ENCODE peak calls at places on chromosomes 13 and 19, in seven cellular contexts. X is breast epithelium; L is CD4-positive, alpha-beta memory T cell; G is esophagus squamous epithelium; N is HAP-1; Y is spleen; R is transverse colon. O is an unnamed sample.

GRCh38 chr13:27104606-27105005 is 67.0 kb downstream of the USP12 start:
- DNase-seq in X (no peak), L (no peak), G (no peak), N (no peak), Y (no peak), R (no peak), O (no peak)

GRCh38 chr19:44800461-44800860 is 8.4 kb upstream of the BCAM start:
- DNase-seq in X (peak; percentile 72), L (peak; percentile 73), G (no peak), N (peak; percentile 96), Y (peak; percentile 94), R (peak; percentile 88), O (peak; percentile 91)

GRCh38 chr13:31067416-31068118 is 94.1 kb downstream of the HSPH1 start:
- DNase-seq in X (no peak), L (no peak), G (no peak), N (no peak), Y (no peak), R (no peak), O (no peak)

GRCh38 chr13:99190147-99190985 is 10.3 kb upstream of the UBAC2 start:
- DNase-seq in X (no peak), L (no peak), G (no peak), N (no peak), Y (no peak), R (no peak), O (no peak)

GRCh38 chr19:36837902-36838783 is at the start of gene ZNF790:
- DNase-seq in X (peak; percentile 77), L (peak; percentile 88), G (peak; percentile 64), N (peak; percentile 89), Y (peak; percentile 93), R (peak; percentile 88), O (peak; percentile 94)

GRCh38 chr13:56907766-56908165 is 233.0 kb upstream of the PRR20A start:
- DNase-seq in X (no peak), L (no peak), G (no peak), N (no peak), Y (no peak), R (no peak), O (no peak)

GRCh38 chr13:51834581-51835158 is 10.3 kb downstream of the TMEM272 start:
- DNase-seq in X (no peak), L (no peak), G (no peak), N (no peak), Y (no peak), R (no peak), O (no peak)

GRCh38 chr13:111215081-111216047 is 100.3 kb downstream of the ARHGEF7 start:
- DNase-seq in X (no peak), L (no peak), G (no peak), N (peak; percentile 35), Y (no peak), R (no peak), O (no peak)

GRCh38 chr13:78875792-78876580 is 217.0 kb upstream of the OBI1 start:
- DNase-seq in X (no peak), L (no peak), G (no peak), N (peak; percentile 9), Y (no peak), R (no peak), O (no peak)

GRCh38 chr13:102852556-102852955 is 6.7 kb downstream of the ERCC5 start:
- DNase-seq in X (no peak), L (no peak), G (no peak), N (no peak), Y (no peak), R (no peak), O (no peak)

GRCh38 chr13:32164622-32165268 is 133.2 kb downstream of the FRY start:
- DNase-seq in X (no peak), L (peak; percentile 21), G (no peak), N (peak; percentile 76), Y (no peak), R (no peak), O (no peak)

GRCh38 chr19:42420055-42420544 is 7.1 kb downstream of the LIPE start:
- DNase-seq in X (no peak), L (peak; percentile 77), G (no peak), N (peak; percentile 74), Y (peak; percentile 87), R (peak; percentile 64), O (peak; percentile 58)

GRCh38 chr13:99346328-99347070 is 39.3 kb upstream of the GPR183 start:
- DNase-seq in X (no peak), L (no peak), G (no peak), N (no peak), Y (no peak), R (no peak), O (no peak)

GRCh38 chr13:99990045-99990977 is 8.7 kb downstream of the ZIC2 start:
- DNase-seq in X (no peak), L (no peak), G (no peak), N (no peak), Y (no peak), R (no peak), O (no peak)

GRCh38 chr19:42193706-42194105 is 23.8 kb downstream of the DEDD2 start:
- DNase-seq in X (no peak), L (no peak), G (no peak), N (no peak), Y (no peak), R (no peak), O (no peak)

GRCh38 chr13:51729853-51730553 is 74.0 kb downstream of the DHRS12 start:
- DNase-seq in X (peak; percentile 78), L (no peak), G (no peak), N (peak; percentile 44), Y (no peak), R (peak; percentile 19), O (peak; percentile 86)

GRCh38 chr19:43780706-43781525 is at the start of gene KCNN4:
- DNase-seq in X (no peak), L (no peak), G (peak; percentile 40), N (no peak), Y (peak; percentile 92), R (peak; percentile 88), O (no peak)

GRCh38 chr19:34734601-34735103 is 609 bp downstream of the ZNF181 start:
- DNase-seq in X (no peak), L (no peak), G (no peak), N (no peak), Y (no peak), R (peak; percentile 28), O (no peak)

GRCh38 chr13:44854264-44855060 is 134.8 kb downstream of the NUFIP1 start:
- DNase-seq in X (no peak), L (no peak), G (no peak), N (peak; percentile 16), Y (no peak), R (peak; percentile 61), O (no peak)

GRCh38 chr19:54262470-54262869 is 5.4 kb upstream of the LILRB5 start:
- DNase-seq in X (no peak), L (no peak), G (no peak), N (no peak), Y (no peak), R (no peak), O (no peak)

GRCh38 chr13:46166947-46167610 is 14.9 kb downstream of the LCP1 start:
- DNase-seq in X (no peak), L (no peak), G (no peak), N (no peak), Y (no peak), R (no peak), O (no peak)

GRCh38 chr13:46170687-46171086 is 11.3 kb downstream of the LCP1 start:
- DNase-seq in X (no peak), L (peak; percentile 58), G (no peak), N (no peak), Y (no peak), R (no peak), O (no peak)

GRCh38 chr13:46170268-46170667 is 11.7 kb downstream of the LCP1 start:
- DNase-seq in X (no peak), L (no peak), G (no peak), N (no peak), Y (no peak), R (no peak), O (no peak)

GRCh38 chr13:46168341-46168740 is 13.6 kb downstream of the LCP1 start:
- DNase-seq in X (peak; percentile 58), L (no peak), G (no peak), N (no peak), Y (peak; percentile 81), R (peak; percentile 28), O (no peak)

GRCh38 chr13:46168818-46169217 is 13.2 kb downstream of the LCP1 start:
- DNase-seq in X (no peak), L (no peak), G (no peak), N (no peak), Y (no peak), R (no peak), O (no peak)
- H3K4me1 ChIP-seq in X (no peaks in the 10 kb centered on the region), L (peaks cover 99% of the 10 kb centered on the region), G (no peaks in the 10 kb centered on the region), N (no peaks in the 10 kb centered on the region), Y (peaks cover 100% of the 10 kb centered on the region), R (peaks cover 28% of the 10 kb centered on the region), O (no peaks in the 10 kb centered on the region)

GRCh38 chr13:106569233-106570095 is 1.5 kb upstream of the ARGLU1 start:
- DNase-seq in X (no peak), L (no peak), G (no peak), N (no peak), Y (no peak), R (no peak), O (no peak)
- H3K4me1 ChIP-seq in X (no peaks in the 10 kb centered on the region), L (peaks cover 42% of the 10 kb centered on the region), G (peaks cover 25% of the 10 kb centered on the region), N (peaks cover 17% of the 10 kb centered on the region), Y (peaks cover 39% of the 10 kb centered on the region), R (peaks cover 30% of the 10 kb centered on the region), O (peaks cover 30% of the 10 kb centered on the region)

DNA sequence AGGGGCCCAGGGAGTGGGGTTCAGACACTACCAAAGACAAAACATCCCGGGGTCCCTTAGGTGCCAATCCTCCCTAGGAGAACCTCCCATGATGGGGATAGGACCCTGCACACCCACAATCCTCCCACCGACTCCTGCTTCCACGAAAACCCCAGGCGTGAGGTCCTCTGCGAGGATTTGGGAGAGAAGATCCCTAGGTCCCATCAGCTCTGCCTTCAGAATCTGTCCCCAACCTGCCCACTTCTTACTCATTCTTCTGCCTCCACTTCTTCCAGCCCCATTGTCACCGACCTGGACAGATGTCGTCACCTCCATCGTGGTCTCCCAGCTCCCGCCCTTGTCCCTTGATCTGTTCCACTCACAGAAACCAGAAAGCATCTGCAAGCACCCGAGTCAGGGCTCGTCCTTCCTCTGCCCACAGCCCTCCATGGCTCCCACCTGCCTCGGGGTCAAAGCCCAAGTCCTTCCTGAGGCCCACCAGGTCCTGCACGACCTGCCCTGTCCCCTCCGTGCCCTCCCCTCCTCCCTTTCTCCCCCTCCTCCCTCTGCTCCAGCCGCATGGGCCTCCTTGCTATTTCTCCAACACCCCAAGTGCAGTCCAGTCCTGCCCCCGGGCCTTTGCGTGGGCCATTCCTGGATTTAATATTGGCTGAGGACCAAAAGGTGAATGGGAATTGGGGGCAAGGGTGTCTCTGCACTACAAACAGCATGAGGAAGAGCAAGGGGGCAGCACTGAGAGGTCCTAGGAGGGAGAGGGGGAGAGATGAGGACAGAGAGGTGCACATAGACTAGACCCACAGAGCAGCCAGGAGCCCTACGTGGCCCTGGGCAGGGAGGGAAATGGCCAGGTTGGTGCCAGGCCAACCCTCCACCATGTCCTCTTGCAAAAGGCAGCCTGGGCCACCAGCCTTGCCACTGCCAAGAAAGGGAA is 51.3 kb downstream of the PTPRS start:
- DNase-seq in X (no peak), L (no peak), G (no peak), N (no peak), Y (no peak), R (no peak), O (no peak)
- H3K4me1 ChIP-seq in X (no peaks in the 10 kb centered on the region), L (peaks cover 12% of the 10 kb centered on the region), G (peaks cover 36% of the 10 kb centered on the region), N (peaks cover 5% of the 10 kb centered on the region), Y (peaks cover 50% of the 10 kb centered on the region), R (peaks cover 43% of the 10 kb centered on the region), O (no peaks in the 10 kb centered on the region)

GRCh38 chr13:29936051-29936813 is 85.8 kb upstream of the UBL3 start:
- DNase-seq in X (no peak), L (peak; percentile 20), G (no peak), N (no peak), Y (peak; percentile 75), R (no peak), O (no peak)
- H3K4me1 ChIP-seq in X (no peaks in the 10 kb centered on the region), L (peaks cover 67% of the 10 kb centered on the region), G (no peaks in the 10 kb centered on the region), N (no peaks in the 10 kb centered on the region), Y (peaks cover 15% of the 10 kb centered on the region), R (peaks cover 7% of the 10 kb centered on the region), O (no peaks in the 10 kb centered on the region)

O was measured in sigmoid colon.